ENCODE peak calls at places on chromosomes 1 and 21, in six cellular contexts. Y, T, G, L, N and P are unnamed samples.

GRCh38 chr1:203351037-203351625 is at the start of gene FMOD:
- DNase-seq in Y (no peak), T (no peak), G (peak; percentile 50), L (no peak), N (no peak), P (no peak)

GRCh38 chr1:98884864-98885263 is 119.8 kb downstream of the PLPPR5 start:
- DNase-seq in Y (no peak), T (no peak), G (no peak), L (no peak), N (no peak), P (no peak)

GRCh38 chr1:198850196-198850595 is 211.4 kb downstream of the PTPRC start:
- DNase-seq in Y (no peak), T (no peak), G (no peak), L (no peak), N (no peak), P (no peak)

GRCh38 chr1:4674676-4675075 is 20.3 kb downstream of the AJAP1 start:
- DNase-seq in Y (no peak), T (no peak), G (no peak), L (no peak), N (no peak), P (no peak)

GRCh38 chr1:215076312-215076711 is 6.2 kb upstream of the KCNK2 start:
- DNase-seq in Y (peak; percentile 49), T (no peak), G (peak; percentile 39), L (no peak), N (no peak), P (peak; percentile 15)

GRCh38 chr1:185938396-185938795 is 204.2 kb downstream of the HMCN1 start:
- DNase-seq in Y (no peak), T (no peak), G (no peak), L (no peak), N (no peak), P (no peak)

GRCh38 chr1:226674892-226675719 is 64.0 kb downstream of the ITPKB start:
- DNase-seq in Y (no peak), T (peak; percentile 55), G (peak; percentile 57), L (peak; percentile 66), N (no peak), P (no peak)

GRCh38 chr1:51915958-51916357 is 37.4 kb upstream of the NRDC start:
- DNase-seq in Y (no peak), T (no peak), G (no peak), L (no peak), N (no peak), P (no peak)

GRCh38 chr1:74412244-74412643 is 100.2 kb downstream of the LRRC53 start:
- DNase-seq in Y (no peak), T (no peak), G (no peak), L (no peak), N (no peak), P (no peak)

GRCh38 chr21:29164330-29164942 is 34.0 kb downstream of the MAP3K7CL start:
- DNase-seq in Y (no peak), T (no peak), G (no peak), L (no peak), N (no peak), P (peak; percentile 22)

GRCh38 chr1:10979483-10979920 is 33.0 kb upstream of the TARDBP start:
- DNase-seq in Y (no peak), T (no peak), G (no peak), L (no peak), N (peak; percentile 56), P (no peak)

GRCh38 chr1:50700226-50701020 is 259.6 kb downstream of the FAF1 start:
- DNase-seq in Y (no peak), T (no peak), G (no peak), L (no peak), N (no peak), P (peak; percentile 88)

GRCh38 chr21:38914071-38914491 is 108.4 kb downstream of the ETS2 start:
- DNase-seq in Y (no peak), T (no peak), G (no peak), L (no peak), N (no peak), P (no peak)

GRCh38 chr1:159023723-159024122 is 14.0 kb downstream of the IFI16 start:
- DNase-seq in Y (no peak), T (no peak), G (no peak), L (no peak), N (no peak), P (no peak)

GRCh38 chr1:30934613-30935012 is 26.1 kb upstream of the SDC3 start:
- DNase-seq in Y (no peak), T (no peak), G (no peak), L (no peak), N (no peak), P (no peak)

GRCh38 chr1:106921186-106921585 is 135.3 kb upstream of the PRMT6 start:
- DNase-seq in Y (no peak), T (no peak), G (no peak), L (no peak), N (no peak), P (no peak)

GRCh38 chr1:113981962-113982931 is 3.0 kb downstream of the OLFML3 start:
- DNase-seq in Y (no peak), T (no peak), G (peak; percentile 62), L (no peak), N (no peak), P (no peak)